ENCODE peak calls at places on chromosomes 11 and 22, in four cellular contexts. G is MM.1S; Y is CD8-positive, alpha-beta T cell; W is transverse colon. K is an unnamed sample.
A peak's percentile ranks its signal among the peaks of the same experiment; 100 is the strongest.

GRCh38 chr11:1707751-1708150 is 10.8 kb downstream of the KRTAP5-6 start:
- DNase-seq in G (no peak), Y (no peak), W (no peak), K (no peak)

GRCh38 chr11:117146521-117146920 is 2.4 kb downstream of the PAFAH1B2 start:
- DNase-seq in G (no peak), Y (no peak), W (no peak), K (no peak)

GRCh38 chr11:119438599-119438998 is 15.6 kb upstream of the THY1 start:
- DNase-seq in G (no peak), Y (no peak), W (no peak), K (no peak)

GRCh38 chr11:103894034-103894433 is 142.4 kb upstream of the DDI1 start:
- DNase-seq in G (no peak), Y (no peak), W (no peak), K (no peak)

GRCh38 chr11:75862437-75862836 is 47.4 kb downstream of the UVRAG start:
- DNase-seq in G (no peak), Y (no peak), W (no peak), K (no peak)

GRCh38 chr11:75520688-75521087 is 5.1 kb downstream of the GDPD5 start:
- DNase-seq in G (no peak), Y (no peak), W (no peak), K (no peak)

GRCh38 chr11:103624708-103625623 is 411.5 kb upstream of the DDI1 start:
- DNase-seq in G (no peak), Y (no peak), W (no peak), K (no peak)

GRCh38 chr22:19874307-19875060 is 19.8 kb upstream of the GNB1L start:
- DNase-seq in G (no peak), Y (peak; percentile 16), W (no peak), K (no peak)

GRCh38 chr11:120805960-120806555 is 217.8 kb upstream of the TBCEL start:
- DNase-seq in G (peak; percentile 63), Y (no peak), W (no peak), K (no peak)

GRCh38 chr11:122633219-122633829 is 22.2 kb upstream of the UBASH3B start:
- DNase-seq in G (peak; percentile 51), Y (no peak), W (no peak), K (peak; percentile 58)

GRCh38 chr11:131867457-131868257 is 497.2 kb downstream of the NTM start:
- DNase-seq in G (peak; percentile 34), Y (no peak), W (peak; percentile 47), K (peak; percentile 72)

GRCh38 chr11:71563401-71563800 is 2.0 kb upstream of the KRTAP5-10 start:
- DNase-seq in G (peak; percentile 38), Y (no peak), W (no peak), K (peak; percentile 76)

GRCh38 chr22:27723150-27723549 is 78.4 kb downstream of the MN1 start:
- DNase-seq in G (no peak), Y (no peak), W (no peak), K (no peak)

GRCh38 chr11:103696130-103696529 is 340.3 kb upstream of the DDI1 start:
- DNase-seq in G (no peak), Y (no peak), W (no peak), K (no peak)

GRCh38 chr11:133520707-133521106 is 11.6 kb downstream of the OPCML start:
- DNase-seq in G (no peak), Y (no peak), W (no peak), K (no peak)

GRCh38 chr22:41340357-41340756 is 39.0 kb downstream of the ZC3H7B start:
- DNase-seq in G (no peak), Y (no peak), W (no peak), K (no peak)

GRCh38 chr11:60910281-60910687 is 3.7 kb upstream of the TMEM109 start:
- DNase-seq in G (peak; percentile 90), Y (no peak), W (peak; percentile 68), K (no peak)

GRCh38 chr11:110376711-110377324 is 52.9 kb upstream of the FDX1 start:
- DNase-seq in G (peak; percentile 72), Y (peak; percentile 2), W (peak; percentile 68), K (peak; percentile 88)

GRCh38 chr11:21410513-21410912 is 741.1 kb downstream of the NELL1 start:
- DNase-seq in G (no peak), Y (no peak), W (no peak), K (no peak)

GRCh38 chr22:44526431-44527115 is 28.5 kb upstream of the RTL6 start:
- DNase-seq in G (no peak), Y (no peak), W (no peak), K (no peak)

GRCh38 chr11:100908746-100909145 is 220.9 kb downstream of the PGR start:
- DNase-seq in G (peak; percentile 74), Y (no peak), W (no peak), K (no peak)

GRCh38 chr22:25380141-25380747 is 160.8 kb downstream of the CRYBB2 start:
- DNase-seq in G (no peak), Y (no peak), W (peak; percentile 56), K (no peak)

GRCh38 chr22:37641251-37641949 is 1.9 kb downstream of the SH3BP1 start:
- DNase-seq in G (no peak), Y (no peak), W (peak; percentile 78), K (no peak)

GRCh38 chr11:107577312-107577711 is 11.8 kb upstream of the ALKBH8 start:
- DNase-seq in G (no peak), Y (no peak), W (no peak), K (no peak)

GRCh38 chr11:131694526-131695424 is 324.4 kb downstream of the NTM start:
- DNase-seq in G (peak; percentile 65), Y (peak; percentile 30), W (peak; percentile 78), K (peak; percentile 84)

GRCh38 chr11:1880746-1881441 is 10.8 kb downstream of the PRR33 start:
- DNase-seq in G (no peak), Y (no peak), W (no peak), K (no peak)

GRCh38 chr11:94731921-94732601 is 36.1 kb upstream of the AMOTL1 start:
- DNase-seq in G (no peak), Y (no peak), W (no peak), K (no peak)

GRCh38 chr11:14645247-14645912 is 1.8 kb downstream of the PDE3B start:
- DNase-seq in G (no peak), Y (no peak), W (no peak), K (no peak)

GRCh38 chr11:102446606-102447005 is 6.0 kb downstream of the TMEM123 start:
- DNase-seq in G (no peak), Y (no peak), W (no peak), K (no peak)

GRCh38 chr11:22304337-22304961 is 33.7 kb upstream of the SLC17A6 start:
- DNase-seq in G (peak; percentile 56), Y (no peak), W (no peak), K (no peak)

GRCh38 chr11:102309621-102310541 is 7.4 kb upstream of the BIRC3 start:
- DNase-seq in G (no peak), Y (no peak), W (no peak), K (no peak)

GRCh38 chr11:7578276-7578955 is 64.6 kb downstream of the PPFIBP2 start:
- DNase-seq in G (no peak), Y (no peak), W (no peak), K (no peak)

GRCh38 chr11:7577226-7577882 is 63.6 kb downstream of the PPFIBP2 start:
- DNase-seq in G (no peak), Y (no peak), W (peak; percentile 47), K (no peak)

GRCh38 chr11:7577883-7578242 is 64.1 kb downstream of the PPFIBP2 start:
- DNase-seq in G (peak; percentile 76), Y (no peak), W (no peak), K (no peak)

GRCh38 chr11:7576671-7577225 is 62.9 kb downstream of the PPFIBP2 start:
- DNase-seq in G (no peak), Y (no peak), W (no peak), K (no peak)

DNA sequence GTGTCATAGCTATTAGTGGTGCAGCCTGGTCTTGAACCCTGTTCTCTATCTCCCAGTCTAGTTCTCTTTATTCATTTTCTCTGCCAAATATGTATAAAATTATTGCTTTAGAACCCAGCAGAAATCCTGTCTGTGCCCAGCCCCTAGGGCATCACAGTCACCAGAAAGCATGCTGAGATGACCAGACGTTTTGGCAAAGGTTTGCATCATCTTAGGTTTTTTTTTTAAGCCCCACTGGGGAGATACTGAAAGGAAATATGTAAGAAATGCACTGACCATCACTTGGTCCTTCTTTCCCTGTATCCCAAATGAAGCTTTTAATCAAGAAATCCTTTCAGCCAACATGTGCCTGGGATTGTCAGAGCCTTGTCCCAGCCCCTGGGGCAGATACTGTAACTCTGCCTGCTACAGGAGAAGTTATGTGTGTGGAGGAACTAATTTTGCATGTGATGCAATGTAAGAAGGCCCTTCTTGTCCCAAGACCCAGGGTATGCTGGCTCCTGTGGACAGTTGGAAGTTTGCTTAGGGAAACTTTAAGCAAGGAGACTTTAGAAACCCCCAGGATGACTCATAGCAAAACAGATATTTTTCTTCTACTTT is 65.5 kb downstream of the PPFIBP2 start:
- DNase-seq in G (no peak), Y (no peak), W (no peak), K (no peak)
- H3K4me1 ChIP-seq in G (peaks cover 29% of the 10 kb centered on the region), Y (peaks cover 36% of the 10 kb centered on the region), W (peaks cover 49% of the 10 kb centered on the region), K (peaks cover 43% of the 10 kb centered on the region)

DNA sequence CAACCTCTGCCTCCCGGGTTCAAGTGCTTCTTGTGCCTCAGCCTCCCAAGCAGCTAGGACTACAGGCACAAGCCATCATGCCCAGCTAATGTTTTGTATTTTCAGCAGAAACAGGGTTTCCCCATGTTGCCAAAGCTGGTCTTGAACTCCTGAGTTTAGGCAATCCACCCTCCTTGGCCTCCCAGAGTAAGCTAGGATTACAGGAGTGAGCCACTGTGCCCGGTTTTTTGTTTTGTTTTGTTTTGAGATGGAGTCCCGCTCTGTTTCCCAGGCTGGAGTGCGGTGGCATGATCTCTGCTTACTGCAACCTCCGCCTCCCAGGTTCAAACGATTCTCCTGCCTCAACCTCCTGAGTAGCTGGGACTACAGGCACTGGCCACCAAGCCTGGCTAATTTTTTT is 41.0 kb downstream of the CELF1 start:
- DNase-seq in G (no peak), Y (no peak), W (no peak), K (no peak)
- H3K4me1 ChIP-seq in G (peaks cover 6% of the 10 kb centered on the region), Y (peaks cover 60% of the 10 kb centered on the region), W (peaks cover 57% of the 10 kb centered on the region), K (peaks cover 37% of the 10 kb centered on the region)

GRCh38 chr22:36385491-36386350 is 2.0 kb downstream of the MYH9 start:
- DNase-seq in G (peak; percentile 82), Y (no peak), W (peak; percentile 61), K (no peak)

GRCh38 chr22:36386900-36387663 is 685 bp downstream of the MYH9 start:
- DNase-seq in G (peak; percentile 61), Y (no peak), W (peak; percentile 86), K (no peak)

GRCh38 chr22:36384766-36385400 is 2.9 kb downstream of the MYH9 start:
- DNase-seq in G (peak; percentile 59), Y (no peak), W (no peak), K (no peak)

GRCh38 chr22:36387664-36387913 is 178 bp downstream of the MYH9 start:
- DNase-seq in G (no peak), Y (no peak), W (no peak), K (no peak)

DNA sequence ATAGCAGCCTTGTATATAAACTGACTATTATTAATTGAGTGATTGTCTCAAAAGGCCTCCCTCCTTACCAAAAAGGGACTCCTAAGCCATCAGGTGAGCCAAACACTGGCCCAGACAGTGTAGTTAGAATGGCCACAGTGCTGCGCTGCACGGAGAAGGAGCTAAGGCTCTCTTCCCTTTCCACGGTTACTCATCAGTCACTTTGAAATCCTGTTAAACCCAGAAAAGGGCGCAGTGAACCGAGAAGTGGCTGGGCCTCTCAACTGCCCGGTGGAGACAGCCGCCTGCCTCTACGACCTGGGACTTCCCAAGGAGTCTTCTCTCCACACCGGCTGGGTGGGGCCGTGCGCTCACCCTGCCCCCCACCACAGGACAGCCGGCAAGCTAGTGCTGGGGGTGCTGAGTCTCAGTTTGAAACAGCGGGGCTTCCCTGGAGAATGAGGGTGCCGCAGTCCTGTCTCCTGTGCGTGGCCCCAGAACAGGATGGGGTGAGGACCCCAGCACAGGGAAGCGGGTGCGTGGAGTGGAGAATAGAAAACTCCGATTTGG is 1.3 kb downstream of the MYH9 start:
- DNase-seq in G (peak; percentile 63), Y (no peak), W (peak; percentile 69), K (no peak)
- H3K4me1 ChIP-seq in G (peaks cover 26% of the 10 kb centered on the region), Y (peaks cover 37% of the 10 kb centered on the region), W (peaks cover 66% of the 10 kb centered on the region), K (peaks cover 21% of the 10 kb centered on the region)

GRCh38 chr22:40334899-40335298 is 11.4 kb upstream of the ADSL start:
- DNase-seq in G (no peak), Y (no peak), W (no peak), K (no peak)
- H3K4me1 ChIP-seq in G (no peaks in the 10 kb centered on the region), Y (peaks cover 65% of the 10 kb centered on the region), W (no peaks in the 10 kb centered on the region), K (peaks cover 2% of the 10 kb centered on the region)

K was measured in Caco-2.